ENCODE peak calls at places on chromosomes 5 and 9, in six cellular contexts. W is Peyer's patch, X is lung, R is transverse colon, Q is gastrocnemius medialis, Y is left ventricle myocardium inferior. A is an unnamed sample. For H3K9me3, the result is how much of the 10 kb centered on the place peaks cover.

GRCh38 chr9:15416880-15417279 is 5.8 kb upstream of the SNAPC3 start:
- DNase-seq in R (peak), X (no peak), Y (no peak), Q (no peak), W (peak), A (no peak)

GRCh38 chr5:21152611-21153010 is 1164.6 kb upstream of the CDH18 start:
- DNase-seq in X (no peak), Q (no peak), R (no peak), W (no peak), Y (no peak), A (no peak)

GRCh38 chr9:96686638-96687335 is 31.7 kb upstream of the PRXL2C start:
- DNase-seq in W (peak), Q (peak), X (peak), Y (peak), R (peak), A (peak)

GRCh38 chr9:35599763-35600604 is 5.1 kb upstream of the TESK1 start:
- DNase-seq in X (no peak), R (no peak), Q (peak), W (no peak), Y (no peak), A (no peak)

GRCh38 chr5:170440771-170441370 is 51.7 kb upstream of the KCNMB1 start:
- DNase-seq in R (no peak), W (no peak), Y (no peak), Q (no peak), X (no peak), A (no peak)

GRCh38 chr5:166909040-166909439 is 1382.4 kb upstream of the WWC1 start:
- DNase-seq in X (no peak), Q (no peak), Y (no peak), R (no peak), W (no peak), A (no peak)

GRCh38 chr5:14871573-14872069 is at the start of gene ANKH:
- DNase-seq in W (peak), Q (peak), R (peak), X (peak), Y (peak), A (no peak)

GRCh38 chr5:179209359-179210150 is 135.7 kb downstream of the ADAMTS2 start:
- DNase-seq in R (no peak), W (no peak), Q (no peak), Y (no peak), X (no peak), A (no peak)

GRCh38 chr9:78029601-78030552 is 1.7 kb downstream of the GNAQ start:
- DNase-seq in R (peak), Y (no peak), X (no peak), Q (peak), W (no peak), A (no peak)

GRCh38 chr9:106620081-106620480 is 242.9 kb upstream of the ZNF462 start:
- DNase-seq in R (no peak), W (no peak), X (no peak), Y (no peak), Q (no peak), A (no peak)

GRCh38 chr5:113382736-113383135 is 52.1 kb downstream of the TSSK1B start:
- DNase-seq in Q (no peak), Y (no peak), X (no peak), W (no peak), R (no peak), A (no peak)

GRCh38 chr5:156326718-156327259 is at the start of gene SGCD:
- DNase-seq in X (no peak), W (peak), Y (peak), R (peak), Q (peak), A (peak)

GRCh38 chr9:108844391-108844790 is 11.4 kb downstream of the ACTL7B start:
- DNase-seq in X (no peak), Y (no peak), Q (no peak), W (no peak), R (no peak), A (no peak)

GRCh38 chr5:78497573-78498533 is 137.4 kb downstream of the SCAMP1 start:
- DNase-seq in R (no peak), Y (no peak), X (no peak), W (no peak), Q (peak), A (no peak)

GRCh38 chr9:86637515-86637914 is 283.3 kb upstream of the TUT7 start:
- DNase-seq in X (no peak), Q (no peak), Y (peak), R (no peak), W (no peak), A (no peak)

GRCh38 chr5:100448250-100448649 is 86.9 kb upstream of the FAM174A start:
- DNase-seq in R (no peak), Q (no peak), W (no peak), Y (no peak), X (no peak), A (no peak)

GRCh38 chr5:80917596-80917995 is 42.6 kb upstream of the RASGRF2 start:
- DNase-seq in X (no peak), Y (no peak), R (no peak), Q (no peak), W (no peak), A (no peak)

GRCh38 chr5:147539053-147539452 is 29.2 kb upstream of the DPYSL3 start:
- DNase-seq in X (no peak), Q (no peak), W (no peak), R (no peak), Y (no peak), A (no peak)

GRCh38 chr5:60487466-60487865 is 212.5 kb downstream of the DEPDC1B start:
- DNase-seq in Y (no peak), Q (no peak), W (no peak), R (no peak), X (no peak), A (no peak)

GRCh38 chr5:160133071-160133917 is 14.0 kb upstream of the PWWP2A start:
- DNase-seq in X (peak), Y (peak), R (no peak), W (no peak), Q (no peak), A (peak)

GRCh38 chr9:128992995-128993394 is 35.1 kb downstream of the SH3GLB2 start:
- DNase-seq in R (no peak), Q (no peak), Y (no peak), W (no peak), X (no peak), A (no peak)

DNA sequence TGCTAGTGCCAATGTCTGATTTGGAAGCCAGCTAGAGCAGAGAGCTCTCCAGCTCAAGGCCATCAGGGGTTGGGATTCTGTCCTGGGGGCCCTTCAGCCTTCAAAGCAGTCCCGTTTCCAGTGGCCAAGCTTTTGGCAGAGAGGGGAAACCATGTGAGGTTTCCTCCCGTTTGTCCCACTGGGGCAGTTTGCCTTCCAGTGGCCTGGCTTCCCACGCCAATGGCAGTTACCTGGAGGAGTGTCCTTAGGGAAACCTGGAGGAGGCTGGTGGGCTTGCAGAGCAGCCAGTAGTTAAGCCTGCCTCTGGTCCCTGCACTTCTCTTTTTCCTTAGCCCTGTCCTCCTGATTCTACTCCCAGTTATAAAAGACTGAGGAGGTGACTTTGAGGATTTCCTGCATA is 37.7 kb downstream of the FGD3 start:
- DNase-seq in Y (no peak), R (no peak), X (no peak), Q (no peak), W (peak), A (no peak)
- H3K9me3 ChIP-seq in Y (under half), R (under half), X (under half), Q (under half), W (under half), A (under half)

DNA sequence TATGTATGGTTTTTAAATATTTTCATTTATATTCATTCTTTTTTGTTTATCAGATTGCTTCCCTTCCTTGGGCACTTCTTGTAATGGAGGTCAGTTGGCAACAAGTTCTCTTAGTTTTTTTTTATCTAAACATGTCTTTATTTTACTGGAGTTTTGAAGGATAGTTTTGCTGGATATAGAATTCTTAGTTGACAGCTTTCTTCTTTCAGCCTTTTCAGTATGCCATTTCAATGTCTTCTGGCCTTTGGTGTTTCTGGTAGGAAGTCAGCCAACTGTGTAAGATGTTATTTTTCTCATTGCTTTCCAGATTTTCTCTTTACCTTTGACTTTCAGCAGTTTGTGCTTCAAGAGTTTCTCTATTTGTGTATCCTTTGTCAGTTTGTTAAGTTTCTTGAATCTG is 14.2 kb downstream of the SLC12A2 start:
- DNase-seq in Y (no peak), Q (no peak), X (no peak), R (no peak), W (no peak), A (no peak)
- H3K9me3 ChIP-seq in Y (under half), Q (under half), X (under half), R (under half), W (under half), A (under half)

GRCh38 chr5:141320225-141321169 is at the start of gene TAF7:
- DNase-seq in X (peak), Y (peak), W (peak), R (peak), Q (peak), A (peak)
- H3K9me3 ChIP-seq in X (under half), Y (half or more), W (under half), R (half or more), Q (under half), A (half or more)

GRCh38 chr5:13250450-13251291 is 693.8 kb downstream of the DNAH5 start:
- DNase-seq in W (no peak), Q (no peak), R (no peak), X (no peak), Y (no peak), A (no peak)
- H3K9me3 ChIP-seq in W (under half), Q (under half), R (under half), X (under half), Y (under half), A (under half)

GRCh38 chr5:74526111-74526510 is 114.4 kb downstream of the ENC1 start:
- DNase-seq in Q (no peak), R (no peak), Y (no peak), X (no peak), W (no peak), A (no peak)
- H3K9me3 ChIP-seq in Q (under half), R (under half), Y (under half), X (under half), W (under half), A (under half)

GRCh38 chr5:141420855-141421488 is at the start of gene PCDHGA11:
- DNase-seq in Q (peak), W (peak), X (no peak), R (no peak), Y (no peak), A (no peak)
- H3K9me3 ChIP-seq in Q (under half), W (half or more), X (under half), R (half or more), Y (half or more), A (half or more)

GRCh38 chr9:97852001-97852398 is 1.0 kb upstream of the FOXE1 start:
- DNase-seq in Y (no peak), R (no peak), W (no peak), Q (no peak), X (no peak), A (no peak)
- H3K9me3 ChIP-seq in Y (under half), R (under half), W (under half), Q (under half), X (under half), A (under half)

GRCh38 chr5:50301756-50302155 is 139.3 kb downstream of the EMB start:
- DNase-seq in R (no peak), W (no peak), Y (no peak), Q (no peak), X (no peak), A (no peak)

GRCh38 chr5:50302815-50303490 is 138.1 kb downstream of the EMB start:
- DNase-seq in Y (no peak), Q (no peak), R (no peak), W (no peak), X (no peak), A (no peak)

GRCh38 chr5:50299896-50300295 is 141.2 kb downstream of the EMB start:
- DNase-seq in Y (no peak), W (no peak), R (no peak), X (no peak), Q (no peak), A (no peak)

GRCh38 chr5:50300878-50301277 is 140.2 kb downstream of the EMB start:
- DNase-seq in Y (no peak), Q (no peak), X (no peak), W (no peak), R (no peak), A (no peak)
- H3K9me3 ChIP-seq in Y (under half), Q (under half), X (under half), W (under half), R (under half), A (under half)

GRCh38 chr5:162719720-162720119 is 652.1 kb downstream of the GABRG2 start:
- DNase-seq in R (no peak), Q (no peak), X (no peak), W (no peak), Y (no peak), A (no peak)
- H3K9me3 ChIP-seq in R (under half), Q (under half), X (under half), W (under half), Y (half or more), A (under half)

GRCh38 chr5:56414056-56414455 is 180.9 kb upstream of the ANKRD55 start:
- DNase-seq in X (no peak), Y (no peak), W (no peak), R (no peak), Q (no peak), A (no peak)

GRCh38 chr5:56422060-56422762 is 189.1 kb upstream of the ANKRD55 start:
- DNase-seq in W (no peak), Q (no peak), R (no peak), Y (no peak), X (peak), A (no peak)

GRCh38 chr5:56420323-56420722 is 187.2 kb upstream of the ANKRD55 start:
- DNase-seq in Q (no peak), X (no peak), Y (no peak), R (no peak), W (no peak), A (no peak)

GRCh38 chr5:56415356-56415765 is 182.2 kb upstream of the ANKRD55 start:
- DNase-seq in X (peak), W (peak), Y (peak), R (peak), Q (peak), A (peak)

GRCh38 chr5:56419667-56420066 is 186.5 kb upstream of the ANKRD55 start:
- DNase-seq in Q (no peak), R (no peak), Y (no peak), X (no peak), W (no peak), A (no peak)
- H3K9me3 ChIP-seq in Q (under half), R (under half), Y (under half), X (under half), W (under half), A (under half)